ENCODE peak calls at places on chromosomes 16 and 17, in seven cellular contexts. F, D, M, E, L, R and H are unnamed samples.

GRCh38 chr16:23334421-23334853 is 32.3 kb downstream of the SCNN1B start:
- DNase-seq in F (no peak), D (no peak), M (no peak), E (no peak), L (no peak), R (no peak), H (no peak)

GRCh38 chr17:56881685-56882295 is 32.1 kb downstream of the TRIM25 start:
- DNase-seq in F (no peak), D (no peak), M (no peak), E (no peak), L (no peak), R (no peak), H (no peak)

GRCh38 chr16:53080345-53081031 is 25.7 kb downstream of the CHD9 start:
- DNase-seq in F (peak), D (no peak), M (no peak), E (no peak), L (no peak), R (no peak), H (peak)

GRCh38 chr16:23174622-23175021 is 7.9 kb upstream of the SCNN1G start:
- DNase-seq in F (peak), D (no peak), M (no peak), E (no peak), L (no peak), R (no peak), H (peak)

GRCh38 chr17:48908853-48909394 is 717 bp downstream of the UBE2Z start:
- DNase-seq in F (peak), D (peak), M (no peak), E (peak), L (peak), R (peak), H (peak)

GRCh38 chr16:58426095-58426494 is 33.8 kb downstream of the GINS3 start:
- DNase-seq in F (no peak), D (no peak), M (no peak), E (no peak), L (no peak), R (peak), H (no peak)

GRCh38 chr17:17102176-17102575 is 59.9 kb downstream of the MPRIP start:
- DNase-seq in F (no peak), D (no peak), M (no peak), E (no peak), L (no peak), R (no peak), H (no peak)

GRCh38 chr17:17510456-17511292 is 14.5 kb upstream of the RASD1 start:
- DNase-seq in F (no peak), D (no peak), M (no peak), E (no peak), L (no peak), R (no peak), H (no peak)

GRCh38 chr17:83133302-83134121 is 54.1 kb downstream of the METRNL start:
- DNase-seq in F (no peak), D (no peak), M (peak), E (no peak), L (no peak), R (no peak), H (no peak)

GRCh38 chr16:62225675-62226074 is 189.4 kb upstream of the CDH8 start:
- DNase-seq in F (no peak), D (peak), M (no peak), E (no peak), L (no peak), R (peak), H (peak)

GRCh38 chr16:2175454-2175853 is 19.9 kb downstream of the TRAF7 start:
- DNase-seq in F (no peak), D (no peak), M (no peak), E (no peak), L (no peak), R (no peak), H (no peak)